ENCODE peak calls at places on chromosomes 5 and 9, in nine cellular contexts. One of them, this sample, is unnamed.
A peak's percentile ranks its signal among the peaks of the same experiment; 100 is the strongest.

GRCh38 chr9:111803924-111804323 is 9.2 kb upstream of the SHOC1 start:
- DNase-seq in mesendoderm: no peak
- DNase-seq in kidney: no peak
- DNase-seq in HL-60: no peak
- DNase-seq in cardiac muscle cell: no peak
- DNase-seq in body of pancreas: no peak
- DNase-seq in neural progenitor cell: no peak
- DNase-seq in neuronal stem cell: no peak
- DNase-seq in psoas muscle: no peak
- DNase-seq in this sample: no peak

GRCh38 chr5:180162304-180162661 is 46.7 kb downstream of the RASGEF1C start:
- DNase-seq in psoas muscle: no peak
- DNase-seq in neural progenitor cell: no peak
- DNase-seq in body of pancreas: no peak
- DNase-seq in cardiac muscle cell: no peak
- DNase-seq in neuronal stem cell: no peak
- DNase-seq in kidney: no peak
- DNase-seq in mesendoderm: no peak
- DNase-seq in HL-60: no peak
- DNase-seq in this sample: no peak

GRCh38 chr5:169020102-169020501 is 280.8 kb downstream of the SLIT3 start:
- DNase-seq in neuronal stem cell: no peak
- DNase-seq in mesendoderm: peak; percentile 75
- DNase-seq in psoas muscle: no peak
- DNase-seq in body of pancreas: peak; percentile 24
- DNase-seq in neural progenitor cell: peak; percentile 25
- DNase-seq in cardiac muscle cell: peak; percentile 25
- DNase-seq in HL-60: no peak
- DNase-seq in kidney: no peak
- DNase-seq in this sample: no peak

GRCh38 chr9:85741112-85741874 is 461 bp downstream of the AGTPBP1 start:
- DNase-seq in mesendoderm: peak; percentile 80
- DNase-seq in psoas muscle: no peak
- DNase-seq in body of pancreas: peak; percentile 53
- DNase-seq in kidney: peak; percentile 89
- DNase-seq in neural progenitor cell: peak; percentile 84
- DNase-seq in cardiac muscle cell: no peak
- DNase-seq in HL-60: peak; percentile 60
- DNase-seq in neuronal stem cell: peak; percentile 65
- DNase-seq in this sample: peak; percentile 59

GRCh38 chr9:86968258-86968920 is 21.1 kb upstream of the GAS1 start:
- DNase-seq in neural progenitor cell: no peak
- DNase-seq in cardiac muscle cell: no peak
- DNase-seq in mesendoderm: no peak
- DNase-seq in kidney: no peak
- DNase-seq in HL-60: no peak
- DNase-seq in psoas muscle: no peak
- DNase-seq in neuronal stem cell: no peak
- DNase-seq in body of pancreas: no peak
- DNase-seq in this sample: no peak

GRCh38 chr9:128881627-128881883 is 195 bp downstream of the KYAT1 start:
- DNase-seq in HL-60: no peak
- DNase-seq in body of pancreas: no peak
- DNase-seq in cardiac muscle cell: no peak
- DNase-seq in kidney: no peak
- DNase-seq in neuronal stem cell: no peak
- DNase-seq in mesendoderm: no peak
- DNase-seq in neural progenitor cell: no peak
- DNase-seq in psoas muscle: no peak
- DNase-seq in this sample: no peak

GRCh38 chr5:145483211-145483610 is 351.9 kb downstream of the PRELID2 start:
- DNase-seq in psoas muscle: no peak
- DNase-seq in body of pancreas: no peak
- DNase-seq in neural progenitor cell: no peak
- DNase-seq in neuronal stem cell: no peak
- DNase-seq in mesendoderm: no peak
- DNase-seq in cardiac muscle cell: no peak
- DNase-seq in kidney: no peak
- DNase-seq in HL-60: no peak
- DNase-seq in this sample: no peak

GRCh38 chr5:141338538-141339306 is at the start of gene PCDHGA2:
- DNase-seq in neuronal stem cell: no peak
- DNase-seq in kidney: no peak
- DNase-seq in neural progenitor cell: peak; percentile 54
- DNase-seq in HL-60: no peak
- DNase-seq in mesendoderm: peak; percentile 59
- DNase-seq in body of pancreas: no peak
- DNase-seq in cardiac muscle cell: no peak
- DNase-seq in psoas muscle: no peak
- DNase-seq in this sample: peak; percentile 25

GRCh38 chr9:5042661-5043178 is 57.6 kb downstream of the JAK2 start:
- DNase-seq in HL-60: no peak
- DNase-seq in cardiac muscle cell: no peak
- DNase-seq in neural progenitor cell: no peak
- DNase-seq in mesendoderm: no peak
- DNase-seq in neuronal stem cell: no peak
- DNase-seq in psoas muscle: no peak
- DNase-seq in body of pancreas: no peak
- DNase-seq in kidney: peak; percentile 70
- DNase-seq in this sample: no peak

GRCh38 chr5:62371409-62371808 is 32.3 kb downstream of the DIMT1 start:
- DNase-seq in body of pancreas: no peak
- DNase-seq in HL-60: no peak
- DNase-seq in kidney: no peak
- DNase-seq in cardiac muscle cell: no peak
- DNase-seq in neural progenitor cell: no peak
- DNase-seq in psoas muscle: no peak
- DNase-seq in neuronal stem cell: no peak
- DNase-seq in mesendoderm: no peak
- DNase-seq in this sample: no peak

GRCh38 chr5:142006363-142007236 is 6.2 kb downstream of the GNPDA1 start:
- DNase-seq in HL-60: peak; percentile 36
- DNase-seq in body of pancreas: no peak
- DNase-seq in kidney: no peak
- DNase-seq in psoas muscle: no peak
- DNase-seq in cardiac muscle cell: no peak
- DNase-seq in neural progenitor cell: no peak
- DNase-seq in mesendoderm: no peak
- DNase-seq in neuronal stem cell: no peak
- DNase-seq in this sample: no peak

GRCh38 chr5:32805966-32806626 is 95.0 kb downstream of the NPR3 start:
- DNase-seq in cardiac muscle cell: no peak
- DNase-seq in neural progenitor cell: no peak
- DNase-seq in neuronal stem cell: no peak
- DNase-seq in psoas muscle: no peak
- DNase-seq in mesendoderm: peak; percentile 23
- DNase-seq in HL-60: no peak
- DNase-seq in body of pancreas: no peak
- DNase-seq in kidney: no peak
- DNase-seq in this sample: no peak

GRCh38 chr9:86282979-86283535 is 719 bp upstream of the ISCA1 start:
- DNase-seq in cardiac muscle cell: no peak
- DNase-seq in psoas muscle: no peak
- DNase-seq in body of pancreas: no peak
- DNase-seq in HL-60: peak; percentile 51
- DNase-seq in kidney: no peak
- DNase-seq in neuronal stem cell: no peak
- DNase-seq in mesendoderm: peak; percentile 36
- DNase-seq in neural progenitor cell: no peak
- DNase-seq in this sample: no peak

GRCh38 chr5:180557201-180557809 is 34.0 kb downstream of the SCGB3A1 start:
- DNase-seq in HL-60: no peak
- DNase-seq in cardiac muscle cell: no peak
- DNase-seq in body of pancreas: no peak
- DNase-seq in neuronal stem cell: no peak
- DNase-seq in psoas muscle: no peak
- DNase-seq in kidney: no peak
- DNase-seq in mesendoderm: no peak
- DNase-seq in neural progenitor cell: no peak
- DNase-seq in this sample: no peak

GRCh38 chr5:74075496-74075895 is 449.5 kb downstream of the ARHGEF28 start:
- DNase-seq in cardiac muscle cell: no peak
- DNase-seq in kidney: no peak
- DNase-seq in body of pancreas: no peak
- DNase-seq in neuronal stem cell: no peak
- DNase-seq in neural progenitor cell: peak; percentile 69
- DNase-seq in HL-60: no peak
- DNase-seq in mesendoderm: peak; percentile 66
- DNase-seq in psoas muscle: no peak
- DNase-seq in this sample: peak; percentile 79

GRCh38 chr5:98108497-98108896 is 665.0 kb upstream of the RGMB start:
- DNase-seq in HL-60: no peak
- DNase-seq in kidney: no peak
- DNase-seq in cardiac muscle cell: no peak
- DNase-seq in neuronal stem cell: no peak
- DNase-seq in mesendoderm: no peak
- DNase-seq in neural progenitor cell: no peak
- DNase-seq in body of pancreas: no peak
- DNase-seq in psoas muscle: no peak
- DNase-seq in this sample: no peak

GRCh38 chr5:14510156-14510734 is 71.3 kb upstream of the OTULINL start:
- DNase-seq in HL-60: no peak
- DNase-seq in psoas muscle: no peak
- DNase-seq in neuronal stem cell: no peak
- DNase-seq in neural progenitor cell: no peak
- DNase-seq in mesendoderm: no peak
- DNase-seq in body of pancreas: no peak
- DNase-seq in cardiac muscle cell: no peak
- DNase-seq in kidney: no peak
- DNase-seq in this sample: no peak

GRCh38 chr5:92309336-92309991 is 926.3 kb upstream of the ARRDC3 start:
- DNase-seq in cardiac muscle cell: peak; percentile 48
- DNase-seq in neuronal stem cell: no peak
- DNase-seq in HL-60: no peak
- DNase-seq in neural progenitor cell: peak; percentile 36
- DNase-seq in mesendoderm: peak; percentile 23
- DNase-seq in body of pancreas: no peak
- DNase-seq in kidney: no peak
- DNase-seq in psoas muscle: no peak
- DNase-seq in this sample: no peak

GRCh38 chr9:134435527-134436355 is 109.5 kb downstream of the RXRA start:
- DNase-seq in HL-60: no peak
- DNase-seq in neuronal stem cell: no peak
- DNase-seq in mesendoderm: no peak
- DNase-seq in cardiac muscle cell: no peak
- DNase-seq in psoas muscle: no peak
- DNase-seq in neural progenitor cell: no peak
- DNase-seq in kidney: no peak
- DNase-seq in body of pancreas: no peak
- DNase-seq in this sample: no peak
- H3K27ac ChIP-seq in HL-60: no peak overlapping the region
- H3K27ac ChIP-seq in neuronal stem cell: no peak overlapping the region
- H3K27ac ChIP-seq in mesendoderm: no peak overlapping the region
- H3K27ac ChIP-seq in cardiac muscle cell: peak overlapping the region; percentile 75
- H3K27ac ChIP-seq in psoas muscle: peak overlapping the region; percentile 87
- H3K27ac ChIP-seq in neural progenitor cell: no peak overlapping the region
- H3K27ac ChIP-seq in kidney: peak overlapping the region; percentile 45
- H3K27ac ChIP-seq in body of pancreas: peak overlapping the region; percentile 92
- H3K27ac ChIP-seq in this sample: peak overlapping the region; percentile 39

DNA sequence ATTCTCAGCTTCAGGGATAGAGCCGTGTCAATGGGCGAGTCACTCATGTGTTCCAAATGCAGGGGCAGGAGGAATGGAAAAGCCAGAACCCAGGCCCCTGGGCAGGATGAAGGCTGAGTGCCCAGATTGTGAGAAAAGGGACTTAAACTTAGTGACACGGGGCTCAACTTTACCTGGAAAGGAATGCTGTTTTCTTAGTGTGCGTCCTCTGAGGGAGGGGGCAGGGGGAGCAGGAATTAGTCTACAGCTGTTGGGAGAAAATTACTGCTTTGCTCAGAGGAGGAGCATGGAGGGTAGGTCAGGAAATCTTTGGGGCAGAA is 14.6 kb downstream of the HK3 start:
- DNase-seq in cardiac muscle cell: no peak
- DNase-seq in neuronal stem cell: no peak
- DNase-seq in HL-60: no peak
- DNase-seq in kidney: no peak
- DNase-seq in mesendoderm: no peak
- DNase-seq in neural progenitor cell: peak; percentile 48
- DNase-seq in psoas muscle: no peak
- DNase-seq in body of pancreas: no peak
- DNase-seq in this sample: no peak
- H3K27ac ChIP-seq in cardiac muscle cell: no peak overlapping the region
- H3K27ac ChIP-seq in neuronal stem cell: no peak overlapping the region
- H3K27ac ChIP-seq in HL-60: no peak overlapping the region
- H3K27ac ChIP-seq in kidney: no peak overlapping the region
- H3K27ac ChIP-seq in mesendoderm: no peak overlapping the region
- H3K27ac ChIP-seq in neural progenitor cell: no peak overlapping the region
- H3K27ac ChIP-seq in psoas muscle: no peak overlapping the region
- H3K27ac ChIP-seq in body of pancreas: no peak overlapping the region
- H3K27ac ChIP-seq in this sample: no peak overlapping the region

GRCh38 chr5:128579669-128580068 is 41.6 kb upstream of the FBN2 start:
- DNase-seq in neural progenitor cell: no peak
- DNase-seq in cardiac muscle cell: no peak
- DNase-seq in body of pancreas: no peak
- DNase-seq in HL-60: no peak
- DNase-seq in mesendoderm: no peak
- DNase-seq in kidney: no peak
- DNase-seq in psoas muscle: no peak
- DNase-seq in neuronal stem cell: no peak
- DNase-seq in this sample: no peak
- H3K27ac ChIP-seq in neural progenitor cell: no peak overlapping the region
- H3K27ac ChIP-seq in cardiac muscle cell: no peak overlapping the region
- H3K27ac ChIP-seq in body of pancreas: no peak overlapping the region
- H3K27ac ChIP-seq in HL-60: no peak overlapping the region
- H3K27ac ChIP-seq in mesendoderm: no peak overlapping the region
- H3K27ac ChIP-seq in kidney: no peak overlapping the region
- H3K27ac ChIP-seq in psoas muscle: no peak overlapping the region
- H3K27ac ChIP-seq in neuronal stem cell: no peak overlapping the region
- H3K27ac ChIP-seq in this sample: no peak overlapping the region

DNA sequence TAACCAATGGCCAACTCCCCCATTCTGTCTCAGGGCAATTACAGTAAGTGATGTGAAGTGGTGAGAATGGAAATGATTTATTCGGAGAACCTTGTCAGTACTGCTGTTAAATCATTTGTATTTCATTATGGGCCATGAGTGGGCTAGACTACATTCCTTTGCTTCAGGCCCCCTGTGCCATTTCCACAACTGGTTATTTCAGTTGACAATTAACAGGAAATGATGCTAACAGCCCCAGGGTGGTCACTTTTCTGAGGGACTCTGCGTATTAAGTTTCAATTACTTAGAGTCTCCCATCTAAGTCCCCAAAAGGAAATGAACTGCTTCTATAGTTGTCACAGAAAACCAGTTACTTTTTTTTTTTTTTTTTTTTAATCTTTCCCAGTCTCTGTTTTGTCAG is 653.7 kb downstream of the CCDC171 start:
- DNase-seq in cardiac muscle cell: no peak
- DNase-seq in body of pancreas: no peak
- DNase-seq in kidney: no peak
- DNase-seq in neural progenitor cell: no peak
- DNase-seq in HL-60: no peak
- DNase-seq in neuronal stem cell: no peak
- DNase-seq in psoas muscle: no peak
- DNase-seq in mesendoderm: no peak
- DNase-seq in this sample: no peak
- H3K27ac ChIP-seq in cardiac muscle cell: no peak overlapping the region
- H3K27ac ChIP-seq in body of pancreas: no peak overlapping the region
- H3K27ac ChIP-seq in kidney: no peak overlapping the region
- H3K27ac ChIP-seq in neural progenitor cell: no peak overlapping the region
- H3K27ac ChIP-seq in HL-60: no peak overlapping the region
- H3K27ac ChIP-seq in neuronal stem cell: no peak overlapping the region
- H3K27ac ChIP-seq in psoas muscle: no peak overlapping the region
- H3K27ac ChIP-seq in mesendoderm: no peak overlapping the region
- H3K27ac ChIP-seq in this sample: no peak overlapping the region

GRCh38 chr9:34249274-34249673 is 70.4 kb downstream of the UBAP1 start:
- DNase-seq in neuronal stem cell: no peak
- DNase-seq in mesendoderm: no peak
- DNase-seq in neural progenitor cell: no peak
- DNase-seq in kidney: no peak
- DNase-seq in psoas muscle: no peak
- DNase-seq in body of pancreas: no peak
- DNase-seq in HL-60: no peak
- DNase-seq in cardiac muscle cell: no peak
- DNase-seq in this sample: no peak
- H3K27ac ChIP-seq in neuronal stem cell: no peak overlapping the region
- H3K27ac ChIP-seq in mesendoderm: no peak overlapping the region
- H3K27ac ChIP-seq in neural progenitor cell: no peak overlapping the region
- H3K27ac ChIP-seq in kidney: no peak overlapping the region
- H3K27ac ChIP-seq in psoas muscle: peak overlapping the region; percentile 66
- H3K27ac ChIP-seq in body of pancreas: no peak overlapping the region
- H3K27ac ChIP-seq in HL-60: no peak overlapping the region
- H3K27ac ChIP-seq in cardiac muscle cell: no peak overlapping the region
- H3K27ac ChIP-seq in this sample: no peak overlapping the region

This sample was measured in WERI-Rb-1.